ENCODE peak calls at places on chromosomes 13 and 19, in five cellular contexts. O, L, Z, G and H are unnamed samples.

GRCh38 chr13:21124853-21125252 is 51.5 kb downstream of the SKA3 start:
- DNase-seq in O (no peak), L (peak; percentile 51), Z (no peak), G (no peak), H (no peak)

GRCh38 chr13:43411211-43411610 is 375.6 kb downstream of the ENOX1 start:
- DNase-seq in O (no peak), L (no peak), Z (no peak), G (no peak), H (no peak)

GRCh38 chr19:27966390-27966816 is 1246.5 kb downstream of the UQCRFS1 start:
- DNase-seq in O (no peak), L (no peak), Z (no peak), G (no peak), H (no peak)

GRCh38 chr19:58182577-58182988 is 278 bp upstream of the ZNF274 start:
- DNase-seq in O (peak; percentile 74), L (no peak), Z (no peak), G (no peak), H (no peak)

GRCh38 chr13:37226966-37227365 is 121.5 kb upstream of the CSNK1A1L start:
- DNase-seq in O (no peak), L (peak; percentile 29), Z (no peak), G (no peak), H (no peak)

GRCh38 chr19:13505761-13506549 is at the start of gene CACNA1A:
- DNase-seq in O (no peak), L (no peak), Z (no peak), G (no peak), H (no peak)

GRCh38 chr13:44128522-44128921 is 245.1 kb upstream of the SERP2 start:
- DNase-seq in O (no peak), L (peak; percentile 47), Z (peak; percentile 86), G (no peak), H (no peak)

GRCh38 chr19:48103922-48104321 is 6.7 kb downstream of the PLA2G4C start:
- DNase-seq in O (no peak), L (no peak), Z (no peak), G (no peak), H (no peak)

GRCh38 chr19:20359933-20360720 is 193.1 kb downstream of the ZNF486 start:
- DNase-seq in O (no peak), L (no peak), Z (no peak), G (peak; percentile 36), H (no peak)

GRCh38 chr13:29855784-29856183 is 5.4 kb upstream of the UBL3 start:
- DNase-seq in O (no peak), L (no peak), Z (no peak), G (no peak), H (no peak)

GRCh38 chr13:46797468-46798237 is 692 bp upstream of the ESD start:
- DNase-seq in O (no peak), L (no peak), Z (no peak), G (no peak), H (no peak)

GRCh38 chr19:41935781-41936415 is 7.6 kb upstream of the ERFL start:
- DNase-seq in O (no peak), L (no peak), Z (no peak), G (no peak), H (no peak)

GRCh38 chr19:41937525-41937924 is 9.3 kb upstream of the ERFL start:
- DNase-seq in O (no peak), L (no peak), Z (no peak), G (no peak), H (no peak)

GRCh38 chr19:41936416-41936850 is 8.2 kb upstream of the ERFL start:
- DNase-seq in O (no peak), L (no peak), Z (no peak), G (no peak), H (no peak)

GRCh38 chr19:41937976-41938375 is 9.7 kb upstream of the ERFL start:
- DNase-seq in O (no peak), L (no peak), Z (no peak), G (no peak), H (no peak)

GRCh38 chr19:41936961-41937360 is 8.7 kb upstream of the ERFL start:
- DNase-seq in O (no peak), L (no peak), Z (no peak), G (no peak), H (no peak)
- H3K27me3 ChIP-seq in O (peaks cover 12% of the 10 kb centered on the region), L (peaks cover 43% of the 10 kb centered on the region), Z (peaks cover 41% of the 10 kb centered on the region), G (no peaks in the 10 kb centered on the region), H (peaks cover 24% of the 10 kb centered on the region)

GRCh38 chr19:15248648-15249559 is 16.7 kb upstream of the EPHX3 start:
- DNase-seq in O (no peak), L (peak; percentile 82), Z (peak; percentile 84), G (no peak), H (no peak)
- TF ChIP-seq CTCF in O (no peak), L (no peak), Z (no peak), G (no peak), H (no peak)

GRCh38 chr19:41615207-41615606 is 11.7 kb downstream of the CEACAM4 start:
- DNase-seq in O (no peak), L (no peak), Z (no peak), G (no peak), H (no peak)
- H3K27me3 ChIP-seq in O (no peaks in the 10 kb centered on the region), L (no peaks in the 10 kb centered on the region), Z (peaks cover 3% of the 10 kb centered on the region), G (no peaks in the 10 kb centered on the region), H (no peaks in the 10 kb centered on the region)

GRCh38 chr13:101785858-101786257 is 333.4 kb downstream of the ITGBL1 start:
- DNase-seq in O (no peak), L (peak; percentile 4), Z (no peak), G (no peak), H (no peak)
- TF ChIP-seq CTCF in O (no peak), L (peak; percentile 35), Z (no peak), G (no peak), H (no peak)

DNA sequence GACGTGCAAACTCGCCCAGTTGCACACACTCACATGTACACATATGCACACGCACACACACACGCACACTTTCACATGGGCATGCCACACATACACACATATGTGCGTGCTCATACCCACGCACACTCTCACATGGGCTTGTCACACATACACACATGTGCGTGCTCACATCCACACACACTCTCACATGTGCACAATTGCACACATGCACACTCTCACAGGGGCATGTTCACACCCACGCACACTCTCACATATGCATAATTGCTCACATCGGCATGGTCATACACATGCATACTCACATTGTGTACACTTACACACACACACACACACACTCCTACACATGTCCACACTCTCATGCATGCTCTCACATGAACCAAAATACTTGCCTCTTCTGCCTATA is 32.8 kb upstream of the PEPD start:
- DNase-seq in O (no peak), L (no peak), Z (no peak), G (no peak), H (peak; percentile 29)
- H3K27me3 ChIP-seq in O (no peaks in the 10 kb centered on the region), L (no peaks in the 10 kb centered on the region), Z (no peaks in the 10 kb centered on the region), G (no peaks in the 10 kb centered on the region), H (no peaks in the 10 kb centered on the region)